ENCODE peak calls at places on chromosome 1, in four cellular contexts. One of them, this sample, is unnamed.

GRCh38 chr1:61322769-61323168 is 240.4 kb downstream of the NFIA start:
- DNase-seq in fibroblast of mammary gland: no peak
- DNase-seq in cardiac muscle cell: no peak
- DNase-seq in NCI-H1105 treated with DMSO at 0.1 percent for 48 hours: peak
- DNase-seq in this sample: no peak

GRCh38 chr1:155128755-155129473 is 1.2 kb downstream of the EFNA1 start:
- DNase-seq in fibroblast of mammary gland: no peak
- DNase-seq in cardiac muscle cell: no peak
- DNase-seq in NCI-H1105 treated with DMSO at 0.1 percent for 48 hours: no peak
- DNase-seq in this sample: no peak

GRCh38 chr1:194866153-194866552 is 1679.7 kb upstream of the B3GALT2 start:
- DNase-seq in fibroblast of mammary gland: no peak
- DNase-seq in cardiac muscle cell: no peak
- DNase-seq in NCI-H1105 treated with DMSO at 0.1 percent for 48 hours: no peak
- DNase-seq in this sample: no peak

GRCh38 chr1:155909894-155910293 is 1.3 kb downstream of the RIT1 start:
- DNase-seq in fibroblast of mammary gland: peak
- DNase-seq in cardiac muscle cell: no peak
- DNase-seq in NCI-H1105 treated with DMSO at 0.1 percent for 48 hours: no peak
- DNase-seq in this sample: peak

GRCh38 chr1:210850556-210850955 is 283.4 kb downstream of the KCNH1 start:
- DNase-seq in fibroblast of mammary gland: no peak
- DNase-seq in cardiac muscle cell: no peak
- DNase-seq in NCI-H1105 treated with DMSO at 0.1 percent for 48 hours: no peak
- DNase-seq in this sample: no peak

GRCh38 chr1:176448340-176448739 is 14.6 kb upstream of the PAPPA2 start:
- DNase-seq in fibroblast of mammary gland: no peak
- DNase-seq in cardiac muscle cell: no peak
- DNase-seq in NCI-H1105 treated with DMSO at 0.1 percent for 48 hours: peak
- DNase-seq in this sample: no peak

GRCh38 chr1:206505702-206506375 is 1.5 kb upstream of the RASSF5 start:
- DNase-seq in fibroblast of mammary gland: peak
- DNase-seq in cardiac muscle cell: no peak
- DNase-seq in NCI-H1105 treated with DMSO at 0.1 percent for 48 hours: no peak
- DNase-seq in this sample: peak

GRCh38 chr1:36040238-36040637 is 43.7 kb upstream of the TEKT2 start:
- DNase-seq in fibroblast of mammary gland: no peak
- DNase-seq in cardiac muscle cell: no peak
- DNase-seq in NCI-H1105 treated with DMSO at 0.1 percent for 48 hours: no peak
- DNase-seq in this sample: no peak

GRCh38 chr1:14110040-14110439 is 410.1 kb downstream of the PRDM2 start:
- DNase-seq in fibroblast of mammary gland: no peak
- DNase-seq in cardiac muscle cell: no peak
- DNase-seq in NCI-H1105 treated with DMSO at 0.1 percent for 48 hours: no peak
- DNase-seq in this sample: no peak

GRCh38 chr1:78553859-78554258 is 63.1 kb downstream of the PTGFR start:
- DNase-seq in fibroblast of mammary gland: no peak
- DNase-seq in cardiac muscle cell: no peak
- DNase-seq in NCI-H1105 treated with DMSO at 0.1 percent for 48 hours: no peak
- DNase-seq in this sample: peak

GRCh38 chr1:82880506-82880905 is 1079.8 kb downstream of the ADGRL2 start:
- DNase-seq in fibroblast of mammary gland: no peak
- DNase-seq in cardiac muscle cell: no peak
- DNase-seq in NCI-H1105 treated with DMSO at 0.1 percent for 48 hours: no peak
- DNase-seq in this sample: no peak

GRCh38 chr1:97844552-97845089 is 76.2 kb downstream of the DPYD start:
- DNase-seq in fibroblast of mammary gland: no peak
- DNase-seq in cardiac muscle cell: no peak
- DNase-seq in NCI-H1105 treated with DMSO at 0.1 percent for 48 hours: no peak
- DNase-seq in this sample: no peak

GRCh38 chr1:89739844-89740216 is 81.0 kb upstream of the LRRC8D start:
- DNase-seq in fibroblast of mammary gland: no peak
- DNase-seq in cardiac muscle cell: no peak
- DNase-seq in NCI-H1105 treated with DMSO at 0.1 percent for 48 hours: no peak
- DNase-seq in this sample: no peak

GRCh38 chr1:109425902-109426277 is 358 bp downstream of the PSMA5 start:
- DNase-seq in fibroblast of mammary gland: peak
- DNase-seq in cardiac muscle cell: no peak
- DNase-seq in NCI-H1105 treated with DMSO at 0.1 percent for 48 hours: peak
- DNase-seq in this sample: peak

GRCh38 chr1:156766288-156767100 is 841 bp upstream of the PRCC start:
- DNase-seq in fibroblast of mammary gland: no peak
- DNase-seq in cardiac muscle cell: no peak
- DNase-seq in NCI-H1105 treated with DMSO at 0.1 percent for 48 hours: peak
- DNase-seq in this sample: peak

GRCh38 chr1:43241352-43241953 is 28.3 kb upstream of the TMEM125 start:
- DNase-seq in fibroblast of mammary gland: peak
- DNase-seq in cardiac muscle cell: no peak
- DNase-seq in NCI-H1105 treated with DMSO at 0.1 percent for 48 hours: no peak
- DNase-seq in this sample: peak

GRCh38 chr1:112975336-112975735 is 19.3 kb upstream of the SLC16A1 start:
- DNase-seq in fibroblast of mammary gland: no peak
- DNase-seq in cardiac muscle cell: no peak
- DNase-seq in NCI-H1105 treated with DMSO at 0.1 percent for 48 hours: no peak
- DNase-seq in this sample: peak

GRCh38 chr1:186442651-186443114 is 18.2 kb downstream of the PDC start:
- DNase-seq in fibroblast of mammary gland: peak
- DNase-seq in cardiac muscle cell: no peak
- DNase-seq in NCI-H1105 treated with DMSO at 0.1 percent for 48 hours: no peak
- DNase-seq in this sample: peak

GRCh38 chr1:5650283-5651026 is 341.8 kb downstream of the NPHP4 start:
- DNase-seq in fibroblast of mammary gland: no peak
- DNase-seq in cardiac muscle cell: no peak
- DNase-seq in NCI-H1105 treated with DMSO at 0.1 percent for 48 hours: no peak
- DNase-seq in this sample: no peak

GRCh38 chr1:179750630-179751029 is 7.5 kb downstream of the FAM163A start:
- DNase-seq in fibroblast of mammary gland: no peak
- DNase-seq in cardiac muscle cell: no peak
- DNase-seq in NCI-H1105 treated with DMSO at 0.1 percent for 48 hours: no peak
- DNase-seq in this sample: no peak

GRCh38 chr1:36675931-36676562 is 193.3 kb upstream of the CSF3R start:
- DNase-seq in fibroblast of mammary gland: no peak
- DNase-seq in cardiac muscle cell: no peak
- DNase-seq in NCI-H1105 treated with DMSO at 0.1 percent for 48 hours: no peak
- DNase-seq in this sample: no peak

GRCh38 chr1:230215049-230215448 is 148.0 kb downstream of the GALNT2 start:
- DNase-seq in fibroblast of mammary gland: peak
- DNase-seq in cardiac muscle cell: peak
- DNase-seq in NCI-H1105 treated with DMSO at 0.1 percent for 48 hours: no peak
- DNase-seq in this sample: peak

GRCh38 chr1:31434101-31434871 is 21.3 kb downstream of the SERINC2 start:
- DNase-seq in fibroblast of mammary gland: no peak
- DNase-seq in cardiac muscle cell: no peak
- DNase-seq in NCI-H1105 treated with DMSO at 0.1 percent for 48 hours: no peak
- DNase-seq in this sample: no peak

GRCh38 chr1:246907472-246907871 is 24.3 kb downstream of the AHCTF1 start:
- DNase-seq in fibroblast of mammary gland: peak
- DNase-seq in cardiac muscle cell: peak
- DNase-seq in NCI-H1105 treated with DMSO at 0.1 percent for 48 hours: no peak
- DNase-seq in this sample: peak

GRCh38 chr1:67211589-67212563 is 45.6 kb downstream of the IL23R start:
- DNase-seq in fibroblast of mammary gland: peak
- DNase-seq in cardiac muscle cell: peak
- DNase-seq in NCI-H1105 treated with DMSO at 0.1 percent for 48 hours: peak
- DNase-seq in this sample: peak

GRCh38 chr1:29453502-29454240 is 217.3 kb downstream of the PTPRU start:
- DNase-seq in fibroblast of mammary gland: peak
- DNase-seq in cardiac muscle cell: peak
- DNase-seq in NCI-H1105 treated with DMSO at 0.1 percent for 48 hours: no peak
- DNase-seq in this sample: peak

GRCh38 chr1:70431317-70431716 is 20.2 kb downstream of the CTH start:
- DNase-seq in fibroblast of mammary gland: no peak
- DNase-seq in cardiac muscle cell: no peak
- DNase-seq in NCI-H1105 treated with DMSO at 0.1 percent for 48 hours: no peak
- DNase-seq in this sample: no peak

GRCh38 chr1:4087530-4088420 is 187.7 kb upstream of the C1orf174 start:
- DNase-seq in fibroblast of mammary gland: no peak
- DNase-seq in cardiac muscle cell: no peak
- DNase-seq in NCI-H1105 treated with DMSO at 0.1 percent for 48 hours: no peak
- DNase-seq in this sample: no peak

GRCh38 chr1:160858127-160858909 is 4.4 kb downstream of the CD244 start:
- DNase-seq in fibroblast of mammary gland: no peak
- DNase-seq in cardiac muscle cell: no peak
- DNase-seq in NCI-H1105 treated with DMSO at 0.1 percent for 48 hours: no peak
- DNase-seq in this sample: no peak

GRCh38 chr1:18581420-18581880 is 49.2 kb upstream of the PAX7 start:
- DNase-seq in fibroblast of mammary gland: peak
- DNase-seq in cardiac muscle cell: peak
- DNase-seq in NCI-H1105 treated with DMSO at 0.1 percent for 48 hours: peak
- DNase-seq in this sample: no peak

GRCh38 chr1:150186789-150187559 is 37.3 kb downstream of the PLEKHO1 start:
- DNase-seq in fibroblast of mammary gland: peak
- DNase-seq in cardiac muscle cell: peak
- DNase-seq in NCI-H1105 treated with DMSO at 0.1 percent for 48 hours: peak
- DNase-seq in this sample: peak

GRCh38 chr1:53992085-53992874 is 25.7 kb downstream of the LDLRAD1 start:
- DNase-seq in fibroblast of mammary gland: peak
- DNase-seq in cardiac muscle cell: peak
- DNase-seq in NCI-H1105 treated with DMSO at 0.1 percent for 48 hours: no peak
- DNase-seq in this sample: no peak

GRCh38 chr1:243982451-243983018 is 68.5 kb upstream of the ZBTB18 start:
- DNase-seq in fibroblast of mammary gland: peak
- DNase-seq in cardiac muscle cell: no peak
- DNase-seq in NCI-H1105 treated with DMSO at 0.1 percent for 48 hours: no peak
- DNase-seq in this sample: no peak

GRCh38 chr1:156869455-156869854 is 8.8 kb downstream of the NTRK1 start:
- DNase-seq in fibroblast of mammary gland: no peak
- DNase-seq in cardiac muscle cell: no peak
- DNase-seq in NCI-H1105 treated with DMSO at 0.1 percent for 48 hours: no peak
- DNase-seq in this sample: no peak